ENCODE peak calls at places on chromosomes 7 and 10, in nine cellular contexts. Q is DND-41, M is K562, L is mammary epithelial cell, R is fibroblast of lung, B is SK-N-SH, J is IMR-90, I is GM23248, N is kidney. O is an unnamed sample.

GRCh38 chr7:11548532-11548931 is 283.5 kb downstream of the THSD7A start:
- DNase-seq in N (no peak), L (no peak), I (peak; percentile 53), R (peak; percentile 71), J (no peak), M (no peak), B (no peak), Q (no peak), O (no peak)

GRCh38 chr7:112452102-112452888 is 2.0 kb downstream of the IFRD1 start:
- DNase-seq in I (peak; percentile 89), B (peak; percentile 20), Q (no peak), J (peak; percentile 42), N (no peak), M (peak; percentile 70), R (peak; percentile 55), L (peak; percentile 36), O (no peak)

GRCh38 chr10:103645141-103646054 is 151.9 kb downstream of the NEURL1 start:
- DNase-seq in J (peak; percentile 99), L (peak; percentile 73), N (peak; percentile 88), Q (no peak), R (peak; percentile 92), I (peak; percentile 98), M (no peak), B (no peak), O (no peak)

GRCh38 chr10:96468845-96469244 is 44.9 kb downstream of the TLL2 start:
- DNase-seq in Q (peak; percentile 18), J (no peak), L (no peak), B (peak; percentile 51), M (no peak), I (peak; percentile 12), R (no peak), N (peak; percentile 45), O (peak; percentile 2)

GRCh38 chr10:131888186-131888604 is 12.6 kb upstream of the PPP2R2D start:
- DNase-seq in I (peak; percentile 18), B (no peak), L (peak; percentile 99), R (no peak), Q (no peak), M (no peak), N (peak; percentile 6), J (no peak), O (no peak)

GRCh38 chr7:90596745-90597526 is 815 bp downstream of the CDK14 start:
- DNase-seq in Q (no peak), L (peak; percentile 57), M (no peak), I (peak; percentile 76), J (peak; percentile 48), B (peak; percentile 82), R (peak; percentile 53), N (no peak), O (no peak)

GRCh38 chr10:58316874-58317273 is 17.9 kb upstream of the UBE2D1 start:
- DNase-seq in L (no peak), N (no peak), I (no peak), M (no peak), Q (no peak), J (no peak), R (no peak), B (no peak), O (no peak)

GRCh38 chr10:103651783-103652476 is 158.4 kb downstream of the NEURL1 start:
- DNase-seq in I (no peak), M (no peak), B (no peak), L (no peak), N (no peak), J (no peak), R (no peak), Q (no peak), O (no peak)

GRCh38 chr10:97714401-97715258 is 1.1 kb downstream of the MARVELD1 start:
- DNase-seq in N (peak; percentile 94), M (peak; percentile 35), J (peak; percentile 71), R (peak; percentile 77), B (peak; percentile 80), L (peak; percentile 83), Q (no peak), I (peak; percentile 94), O (no peak)

GRCh38 chr10:104582966-104583365 is 58.1 kb upstream of the SORCS3 start:
- DNase-seq in L (no peak), I (no peak), J (no peak), Q (no peak), R (no peak), M (no peak), N (no peak), B (no peak), O (no peak)

GRCh38 chr10:69861251-69862240 is 59.8 kb downstream of the COL13A1 start:
- DNase-seq in Q (no peak), N (no peak), I (peak; percentile 79), J (peak; percentile 73), M (peak; percentile 30), B (no peak), L (peak; percentile 92), R (peak; percentile 83), O (no peak)

GRCh38 chr7:64541438-64542359 is 21.2 kb downstream of the ZNF680 start:
- DNase-seq in Q (no peak), I (peak; percentile 65), R (peak; percentile 66), J (peak; percentile 72), N (no peak), B (no peak), L (peak; percentile 77), M (peak; percentile 45), O (no peak)

GRCh38 chr10:52455095-52455494 is 141.0 kb downstream of the DKK1 start:
- DNase-seq in R (no peak), I (peak; percentile 44), B (no peak), Q (no peak), L (peak; percentile 82), J (peak; percentile 30), N (no peak), M (no peak), O (no peak)

GRCh38 chr10:22171131-22171530 is 46.7 kb downstream of the EBLN1 start:
- DNase-seq in I (no peak), L (no peak), J (no peak), N (no peak), Q (no peak), M (no peak), R (no peak), B (no peak), O (no peak)

GRCh38 chr10:127587668-127588395 is 38.7 kb downstream of the NPS start:
- DNase-seq in J (no peak), I (no peak), Q (no peak), L (no peak), R (no peak), B (no peak), N (no peak), M (no peak), O (no peak)
- H3K27ac ChIP-seq in J (no peak overlapping the region), I (no peak overlapping the region), Q (no peak overlapping the region), L (no peak overlapping the region), R (no peak overlapping the region), B (no peak overlapping the region), N (no peak overlapping the region), M (no peak overlapping the region), O (no peak overlapping the region)

DNA sequence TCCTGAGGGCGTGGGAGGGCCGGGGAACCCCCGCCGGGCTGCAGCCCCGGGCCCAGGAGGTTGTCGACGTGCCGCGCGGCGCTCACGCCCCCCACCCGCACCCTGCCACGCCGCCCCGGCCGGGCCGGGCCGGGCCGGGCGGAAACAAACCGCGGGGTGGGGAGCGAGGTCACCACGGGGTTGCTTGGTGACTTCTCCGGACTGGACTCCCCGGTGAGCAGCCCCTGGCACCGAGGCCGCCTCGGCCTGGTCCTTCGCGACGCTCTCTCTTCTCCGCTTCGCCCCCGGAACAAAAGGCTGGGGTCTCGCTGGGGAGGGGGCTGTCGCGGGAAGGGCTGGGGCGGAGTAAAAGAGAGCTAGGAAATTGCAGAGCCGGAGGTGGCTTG is 478 bp downstream of the WIPF3 start:
- DNase-seq in I (no peak), N (no peak), J (no peak), L (no peak), R (no peak), Q (no peak), M (no peak), B (peak; percentile 86), O (no peak)
- H3K4me3 ChIP-seq in I (peak overlapping the region; percentile 62), N (peak overlapping the region; percentile 57), J (no peak overlapping the region), L (no peak overlapping the region), R (no peak overlapping the region), Q (no peak overlapping the region), M (peak overlapping the region; percentile 52), B (peak overlapping the region; percentile 55), O (peak overlapping the region; percentile 66)

DNA sequence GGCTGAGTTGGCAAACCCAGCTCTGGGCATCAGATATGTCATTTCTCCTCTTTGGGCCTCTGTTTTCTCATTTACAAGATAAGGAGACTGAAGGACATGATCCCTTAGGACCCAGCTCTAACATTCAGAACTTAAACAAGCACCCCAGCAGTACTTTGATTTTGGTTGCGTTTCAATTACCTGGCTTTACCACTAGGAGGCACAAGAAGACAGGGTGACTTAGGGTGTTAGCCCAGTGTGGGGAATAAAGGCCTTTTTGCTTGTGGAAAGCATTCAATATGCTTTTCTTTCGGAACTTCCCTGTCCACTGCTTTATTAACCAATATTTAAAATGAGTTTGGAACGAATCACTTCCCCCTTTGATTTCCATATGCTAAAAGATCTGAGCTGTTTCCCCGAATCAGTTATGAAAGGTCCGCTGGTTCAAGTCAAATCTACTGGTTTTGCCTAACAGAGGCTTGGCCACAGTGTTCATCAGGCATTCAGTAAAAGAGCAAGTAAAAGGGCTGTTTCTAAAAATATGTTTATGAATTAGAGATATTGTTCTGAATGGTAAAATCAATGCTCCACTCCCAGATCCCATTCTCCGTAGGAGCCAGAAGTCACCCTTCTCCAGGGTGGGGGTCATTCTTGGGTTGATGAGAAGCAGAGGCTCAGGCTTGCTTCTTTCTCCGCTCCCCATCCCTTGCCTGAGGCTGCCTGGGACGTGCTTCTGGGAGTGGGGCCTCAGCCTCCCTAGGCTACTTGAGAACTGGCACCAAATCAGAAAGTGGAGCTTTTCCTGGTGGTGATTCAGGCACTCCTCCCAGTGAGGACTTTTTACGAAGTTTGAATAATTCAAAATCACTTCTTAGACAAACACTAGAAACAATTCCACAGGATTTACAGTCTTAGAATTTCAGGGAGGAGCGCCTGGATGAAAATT is 105.5 kb downstream of the MYOF start:
- DNase-seq in I (peak; percentile 92), J (peak; percentile 90), N (peak; percentile 78), R (peak; percentile 93), M (peak; percentile 53), B (peak; percentile 72), L (peak; percentile 81), Q (peak; percentile 51), O (no peak)
- H3K9ac ChIP-seq in I (peak overlapping the region; percentile 84), J (peak overlapping the region; percentile 73), N (peak overlapping the region; percentile 15), R (peak overlapping the region; percentile 9), M (no peak overlapping the region), B (peak overlapping the region; percentile 61), L (peak overlapping the region; percentile 79), Q (no peak overlapping the region), O (no peak overlapping the region)

GRCh38 chr10:87931836-87932230 is 68.4 kb downstream of the PTEN start:
- DNase-seq in Q (no peak), J (peak; percentile 60), L (peak; percentile 66), I (peak; percentile 67), R (no peak), M (no peak), N (no peak), B (no peak), O (no peak)

GRCh38 chr10:87930929-87931835 is 67.8 kb downstream of the PTEN start:
- DNase-seq in B (no peak), M (no peak), N (no peak), J (no peak), Q (no peak), R (no peak), I (no peak), L (peak; percentile 2), O (no peak)

GRCh38 chr10:87928996-87929395 is 65.6 kb downstream of the PTEN start:
- DNase-seq in L (no peak), M (no peak), B (no peak), J (no peak), R (no peak), Q (no peak), N (no peak), I (no peak), O (no peak)

GRCh38 chr10:87927091-87927490 is 63.7 kb downstream of the PTEN start:
- DNase-seq in B (no peak), J (no peak), R (no peak), N (no peak), I (peak; percentile 20), Q (no peak), M (no peak), L (no peak), O (no peak)

GRCh38 chr10:87930141-87930540 is 66.7 kb downstream of the PTEN start:
- DNase-seq in Q (no peak), J (no peak), L (no peak), M (no peak), N (no peak), B (no peak), R (no peak), I (no peak), O (no peak)
- H3K27ac ChIP-seq in Q (no peak overlapping the region), J (no peak overlapping the region), L (no peak overlapping the region), M (no peak overlapping the region), N (no peak overlapping the region), B (no peak overlapping the region), R (no peak overlapping the region), I (no peak overlapping the region), O (no peak overlapping the region)